ENCODE peak calls at places on chromosome 7, in seven cellular contexts. One of them, this sample, is unnamed.

GRCh38 chr7:155985518-155986427 is 173.5 kb upstream of the SHH start:
- DNase-seq in mesenchymal stem cell: no peak
- DNase-seq in fibroblast of pulmonary artery: no peak
- DNase-seq in psoas muscle: no peak
- DNase-seq in suprapubic skin: peak; percentile 24
- DNase-seq in mesendoderm: no peak
- DNase-seq in H7: peak; percentile 16
- DNase-seq in this sample: no peak

GRCh38 chr7:22470981-22471380 is 29.0 kb downstream of the STEAP1B start:
- DNase-seq in psoas muscle: no peak
- DNase-seq in suprapubic skin: no peak
- DNase-seq in H7: no peak
- DNase-seq in mesenchymal stem cell: no peak
- DNase-seq in fibroblast of pulmonary artery: no peak
- DNase-seq in mesendoderm: no peak
- DNase-seq in this sample: no peak

GRCh38 chr7:94602181-94602580 is 53.8 kb downstream of the SGCE start:
- DNase-seq in mesenchymal stem cell: no peak
- DNase-seq in mesendoderm: no peak
- DNase-seq in fibroblast of pulmonary artery: no peak
- DNase-seq in H7: no peak
- DNase-seq in suprapubic skin: no peak
- DNase-seq in psoas muscle: no peak
- DNase-seq in this sample: no peak

GRCh38 chr7:5692112-5692844 is 89.2 kb downstream of the RNF216 start:
- DNase-seq in H7: no peak
- DNase-seq in fibroblast of pulmonary artery: peak; percentile 97
- DNase-seq in mesenchymal stem cell: peak; percentile 99
- DNase-seq in psoas muscle: peak; percentile 92
- DNase-seq in suprapubic skin: peak; percentile 93
- DNase-seq in mesendoderm: no peak
- DNase-seq in this sample: peak; percentile 97

GRCh38 chr7:107506683-107507339 is 37.0 kb downstream of the GPR22 start:
- DNase-seq in psoas muscle: peak; percentile 61
- DNase-seq in mesendoderm: peak; percentile 30
- DNase-seq in H7: peak; percentile 7
- DNase-seq in suprapubic skin: peak; percentile 69
- DNase-seq in fibroblast of pulmonary artery: peak; percentile 21
- DNase-seq in mesenchymal stem cell: no peak
- DNase-seq in this sample: no peak

GRCh38 chr7:130489140-130489967 is 2.5 kb upstream of the MEST start:
- DNase-seq in H7: peak; percentile 23
- DNase-seq in fibroblast of pulmonary artery: peak; percentile 72
- DNase-seq in psoas muscle: no peak
- DNase-seq in mesenchymal stem cell: peak; percentile 78
- DNase-seq in suprapubic skin: no peak
- DNase-seq in mesendoderm: no peak
- DNase-seq in this sample: peak; percentile 97

GRCh38 chr7:14351167-14351566 is 361.7 kb upstream of the ETV1 start:
- DNase-seq in mesendoderm: no peak
- DNase-seq in suprapubic skin: no peak
- DNase-seq in H7: no peak
- DNase-seq in mesenchymal stem cell: no peak
- DNase-seq in fibroblast of pulmonary artery: no peak
- DNase-seq in psoas muscle: no peak
- DNase-seq in this sample: no peak

GRCh38 chr7:103988468-103989199 is 824 bp downstream of the RELN start:
- DNase-seq in psoas muscle: no peak
- DNase-seq in mesendoderm: peak; percentile 40
- DNase-seq in mesenchymal stem cell: no peak
- DNase-seq in H7: peak; percentile 50
- DNase-seq in fibroblast of pulmonary artery: no peak
- DNase-seq in suprapubic skin: no peak
- DNase-seq in this sample: no peak

GRCh38 chr7:79459381-79459780 is 5.9 kb upstream of the MAGI2 start:
- DNase-seq in psoas muscle: no peak
- DNase-seq in mesendoderm: no peak
- DNase-seq in H7: no peak
- DNase-seq in suprapubic skin: no peak
- DNase-seq in mesenchymal stem cell: peak; percentile 33
- DNase-seq in fibroblast of pulmonary artery: no peak
- DNase-seq in this sample: no peak

GRCh38 chr7:88835147-88835728 is 39.7 kb upstream of the TEX47 start:
- DNase-seq in H7: peak; percentile 21
- DNase-seq in psoas muscle: no peak
- DNase-seq in suprapubic skin: no peak
- DNase-seq in fibroblast of pulmonary artery: peak; percentile 23
- DNase-seq in mesendoderm: peak; percentile 71
- DNase-seq in mesenchymal stem cell: no peak
- DNase-seq in this sample: peak; percentile 1

GRCh38 chr7:106345421-106346166 is 60.8 kb upstream of the NAMPT start:
- DNase-seq in H7: no peak
- DNase-seq in suprapubic skin: no peak
- DNase-seq in psoas muscle: no peak
- DNase-seq in mesenchymal stem cell: peak; percentile 91
- DNase-seq in fibroblast of pulmonary artery: peak; percentile 75
- DNase-seq in mesendoderm: no peak
- DNase-seq in this sample: no peak

GRCh38 chr7:47153571-47153970 is 428.3 kb downstream of the TNS3 start:
- DNase-seq in mesenchymal stem cell: no peak
- DNase-seq in fibroblast of pulmonary artery: no peak
- DNase-seq in suprapubic skin: no peak
- DNase-seq in psoas muscle: no peak
- DNase-seq in mesendoderm: peak; percentile 79
- DNase-seq in H7: peak; percentile 62
- DNase-seq in this sample: no peak

GRCh38 chr7:142788303-142789286 is 17.8 kb downstream of the PRSS2 start:
- DNase-seq in H7: no peak
- DNase-seq in suprapubic skin: peak; percentile 28
- DNase-seq in mesendoderm: no peak
- DNase-seq in psoas muscle: no peak
- DNase-seq in fibroblast of pulmonary artery: no peak
- DNase-seq in mesenchymal stem cell: no peak
- DNase-seq in this sample: no peak

GRCh38 chr7:149375234-149376008 is 85.4 kb downstream of the ZNF777 start:
- DNase-seq in mesendoderm: no peak
- DNase-seq in H7: no peak
- DNase-seq in fibroblast of pulmonary artery: no peak
- DNase-seq in suprapubic skin: no peak
- DNase-seq in mesenchymal stem cell: no peak
- DNase-seq in psoas muscle: no peak
- DNase-seq in this sample: no peak

GRCh38 chr7:91778416-91778815 is 102.1 kb downstream of the MTERF1 start:
- DNase-seq in suprapubic skin: no peak
- DNase-seq in mesenchymal stem cell: no peak
- DNase-seq in fibroblast of pulmonary artery: no peak
- DNase-seq in mesendoderm: peak; percentile 59
- DNase-seq in H7: no peak
- DNase-seq in psoas muscle: no peak
- DNase-seq in this sample: no peak

GRCh38 chr7:26918241-26918640 is 53.9 kb upstream of the SKAP2 start:
- DNase-seq in mesenchymal stem cell: no peak
- DNase-seq in fibroblast of pulmonary artery: no peak
- DNase-seq in suprapubic skin: no peak
- DNase-seq in psoas muscle: no peak
- DNase-seq in mesendoderm: peak; percentile 5
- DNase-seq in H7: no peak
- DNase-seq in this sample: no peak

GRCh38 chr7:120190566-120190965 is 82.4 kb upstream of the KCND2 start:
- DNase-seq in psoas muscle: no peak
- DNase-seq in mesendoderm: peak; percentile 71
- DNase-seq in suprapubic skin: no peak
- DNase-seq in mesenchymal stem cell: no peak
- DNase-seq in fibroblast of pulmonary artery: no peak
- DNase-seq in H7: peak; percentile 5
- DNase-seq in this sample: no peak

GRCh38 chr7:128405345-128406146 is 4.2 kb downstream of the IMPDH1 start:
- DNase-seq in psoas muscle: peak; percentile 71
- DNase-seq in suprapubic skin: no peak
- DNase-seq in mesenchymal stem cell: no peak
- DNase-seq in fibroblast of pulmonary artery: peak; percentile 22
- DNase-seq in mesendoderm: peak; percentile 49
- DNase-seq in H7: peak; percentile 94
- DNase-seq in this sample: no peak

GRCh38 chr7:29573594-29573993 is 10.0 kb downstream of the PRR15 start:
- DNase-seq in mesendoderm: no peak
- DNase-seq in suprapubic skin: no peak
- DNase-seq in fibroblast of pulmonary artery: no peak
- DNase-seq in psoas muscle: no peak
- DNase-seq in mesenchymal stem cell: peak; percentile 45
- DNase-seq in H7: no peak
- DNase-seq in this sample: no peak

GRCh38 chr7:35505031-35505430 is 189.9 kb downstream of the HERPUD2 start:
- DNase-seq in psoas muscle: no peak
- DNase-seq in fibroblast of pulmonary artery: no peak
- DNase-seq in mesendoderm: no peak
- DNase-seq in H7: peak; percentile 39
- DNase-seq in mesenchymal stem cell: no peak
- DNase-seq in suprapubic skin: no peak
- DNase-seq in this sample: no peak

GRCh38 chr7:105652359-105652993 is 71.2 kb upstream of the EFCAB10 start:
- DNase-seq in psoas muscle: peak; percentile 89
- DNase-seq in mesenchymal stem cell: peak; percentile 76
- DNase-seq in H7: peak; percentile 87
- DNase-seq in mesendoderm: peak; percentile 91
- DNase-seq in suprapubic skin: peak; percentile 85
- DNase-seq in fibroblast of pulmonary artery: peak; percentile 85
- DNase-seq in this sample: peak; percentile 62

DNA sequence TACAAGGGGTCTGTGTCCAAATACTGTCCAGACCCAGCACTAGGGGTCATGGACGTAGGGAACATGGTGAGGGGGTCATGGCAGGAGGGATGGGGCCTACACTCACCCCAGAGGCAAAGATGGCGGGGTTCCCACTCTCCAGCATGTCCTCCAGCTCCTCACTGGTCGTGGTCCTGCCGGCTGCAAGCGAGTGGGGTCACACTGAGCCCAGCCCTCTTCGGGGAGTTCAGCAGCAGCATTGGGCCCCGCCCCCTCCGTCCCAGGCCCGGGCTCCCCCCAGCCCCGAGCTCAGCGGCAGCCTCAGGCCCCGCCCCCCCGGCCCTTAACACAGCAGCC is 15.9 kb downstream of the STX1A start:
- DNase-seq in H7: no peak
- DNase-seq in suprapubic skin: no peak
- DNase-seq in mesendoderm: no peak
- DNase-seq in psoas muscle: no peak
- DNase-seq in fibroblast of pulmonary artery: no peak
- DNase-seq in mesenchymal stem cell: no peak
- DNase-seq in this sample: no peak
- H3K4me3 ChIP-seq in H7: peak overlapping the region; percentile 23
- H3K4me3 ChIP-seq in suprapubic skin: peak overlapping the region; percentile 13
- H3K4me3 ChIP-seq in mesendoderm: no peak overlapping the region
- H3K4me3 ChIP-seq in psoas muscle: no peak overlapping the region
- H3K4me3 ChIP-seq in fibroblast of pulmonary artery: no peak overlapping the region
- H3K4me3 ChIP-seq in mesenchymal stem cell: no peak overlapping the region
- H3K4me3 ChIP-seq in this sample: no peak overlapping the region

GRCh38 chr7:139297795-139298194 is 43.3 kb upstream of the FMC1 start:
- DNase-seq in H7: no peak
- DNase-seq in mesenchymal stem cell: peak; percentile 7
- DNase-seq in suprapubic skin: no peak
- DNase-seq in fibroblast of pulmonary artery: no peak
- DNase-seq in psoas muscle: no peak
- DNase-seq in mesendoderm: no peak
- DNase-seq in this sample: no peak

GRCh38 chr7:139294241-139294640 is 46.9 kb upstream of the FMC1 start:
- DNase-seq in psoas muscle: no peak
- DNase-seq in suprapubic skin: no peak
- DNase-seq in H7: no peak
- DNase-seq in mesenchymal stem cell: no peak
- DNase-seq in fibroblast of pulmonary artery: no peak
- DNase-seq in mesendoderm: peak; percentile 3
- DNase-seq in this sample: no peak

GRCh38 chr7:139292821-139293220 is 48.3 kb upstream of the FMC1 start:
- DNase-seq in mesenchymal stem cell: no peak
- DNase-seq in mesendoderm: no peak
- DNase-seq in fibroblast of pulmonary artery: no peak
- DNase-seq in psoas muscle: no peak
- DNase-seq in suprapubic skin: no peak
- DNase-seq in H7: no peak
- DNase-seq in this sample: no peak

GRCh38 chr7:139299296-139299695 is 41.8 kb upstream of the FMC1 start:
- DNase-seq in fibroblast of pulmonary artery: no peak
- DNase-seq in mesendoderm: no peak
- DNase-seq in suprapubic skin: no peak
- DNase-seq in mesenchymal stem cell: no peak
- DNase-seq in H7: no peak
- DNase-seq in psoas muscle: no peak
- DNase-seq in this sample: no peak

GRCh38 chr7:139294951-139295555 is 46.1 kb upstream of the FMC1 start:
- DNase-seq in suprapubic skin: no peak
- DNase-seq in fibroblast of pulmonary artery: no peak
- DNase-seq in psoas muscle: no peak
- DNase-seq in mesenchymal stem cell: no peak
- DNase-seq in H7: no peak
- DNase-seq in mesendoderm: no peak
- DNase-seq in this sample: no peak
- H3K4me3 ChIP-seq in suprapubic skin: no peak overlapping the region
- H3K4me3 ChIP-seq in fibroblast of pulmonary artery: no peak overlapping the region
- H3K4me3 ChIP-seq in psoas muscle: no peak overlapping the region
- H3K4me3 ChIP-seq in mesenchymal stem cell: no peak overlapping the region
- H3K4me3 ChIP-seq in H7: no peak overlapping the region
- H3K4me3 ChIP-seq in mesendoderm: no peak overlapping the region
- H3K4me3 ChIP-seq in this sample: no peak overlapping the region

DNA sequence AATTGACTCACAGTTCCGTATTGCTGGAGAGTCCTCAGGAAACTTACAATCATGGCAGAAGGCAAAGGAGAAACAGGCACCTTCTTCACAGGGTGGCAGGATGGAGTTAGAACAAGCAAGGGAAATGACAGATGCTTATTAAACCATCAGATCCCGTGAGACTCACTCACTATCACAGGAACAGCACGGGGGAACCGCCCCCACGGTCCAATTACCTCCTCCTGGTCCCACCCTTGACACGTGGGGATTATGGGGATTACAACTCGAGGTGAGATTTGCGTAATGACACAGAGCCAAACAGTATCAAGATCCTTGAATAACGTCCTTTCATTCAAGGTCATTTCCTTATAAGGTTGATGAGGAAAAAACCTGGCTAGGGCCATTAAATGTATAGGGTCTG is 176.6 kb downstream of the TPK1 start:
- DNase-seq in psoas muscle: no peak
- DNase-seq in mesenchymal stem cell: no peak
- DNase-seq in suprapubic skin: no peak
- DNase-seq in H7: no peak
- DNase-seq in mesendoderm: peak; percentile 40
- DNase-seq in fibroblast of pulmonary artery: no peak
- DNase-seq in this sample: no peak
- H3K4me3 ChIP-seq in psoas muscle: no peak overlapping the region
- H3K4me3 ChIP-seq in mesenchymal stem cell: no peak overlapping the region
- H3K4me3 ChIP-seq in suprapubic skin: no peak overlapping the region
- H3K4me3 ChIP-seq in H7: no peak overlapping the region
- H3K4me3 ChIP-seq in mesendoderm: no peak overlapping the region
- H3K4me3 ChIP-seq in fibroblast of pulmonary artery: no peak overlapping the region
- H3K4me3 ChIP-seq in this sample: no peak overlapping the region

DNA sequence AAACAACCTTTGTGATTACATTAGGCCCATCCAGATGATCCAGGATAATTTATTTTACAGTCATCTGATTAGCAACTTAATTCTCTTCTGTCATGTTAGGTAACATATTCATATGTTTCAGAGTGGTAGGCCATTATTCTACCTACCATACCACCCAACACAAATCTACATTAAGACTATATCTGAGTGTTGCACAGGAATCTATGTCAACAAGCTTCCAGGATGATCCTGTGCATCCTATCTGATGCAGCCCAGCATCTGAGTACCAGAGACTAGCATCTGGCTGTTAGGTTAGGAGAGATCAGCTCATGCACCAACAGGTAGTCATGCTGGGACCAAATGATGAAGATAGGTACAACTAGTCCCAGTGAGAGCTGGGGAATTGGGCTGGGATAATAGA is 1.3 kb upstream of the DDX56 start:
- DNase-seq in mesendoderm: no peak
- DNase-seq in mesenchymal stem cell: no peak
- DNase-seq in psoas muscle: no peak
- DNase-seq in H7: no peak
- DNase-seq in fibroblast of pulmonary artery: no peak
- DNase-seq in suprapubic skin: no peak
- DNase-seq in this sample: no peak
- H3K4me3 ChIP-seq in mesendoderm: no peak overlapping the region
- H3K4me3 ChIP-seq in mesenchymal stem cell: no peak overlapping the region
- H3K4me3 ChIP-seq in psoas muscle: peak overlapping the region; percentile 97
- H3K4me3 ChIP-seq in H7: no peak overlapping the region
- H3K4me3 ChIP-seq in fibroblast of pulmonary artery: peak overlapping the region; percentile 97
- H3K4me3 ChIP-seq in suprapubic skin: no peak overlapping the region
- H3K4me3 ChIP-seq in this sample: no peak overlapping the region